ENCODE peak calls at places on chromosomes 6 and 20, in eight cellular contexts. T is lung; J is Peyer's patch; V is upper lobe of left lung; Z is pancreas; G is hepatocyte; F is BJ; C is CD8-positive, alpha-beta T cell. Q is an unnamed sample. For H3K36me3, the result is how much of the 10 kb centered on the place peaks cover.

GRCh38 chr20:13255356-13255755 is 34.3 kb downstream of the ISM1 start:
- DNase-seq in G (no peak), V (no peak), F (no peak), T (no peak), C (no peak), Z (no peak), J (no peak), Q (no peak)

GRCh38 chr20:50729925-50730764 is 1.2 kb upstream of the PARD6B start:
- DNase-seq in C (peak), G (no peak), Z (no peak), F (no peak), T (no peak), V (no peak), J (no peak), Q (no peak)

GRCh38 chr20:54148947-54149764 is 24.6 kb downstream of the CYP24A1 start:
- DNase-seq in C (no peak), Z (no peak), T (no peak), F (no peak), G (peak), V (no peak), J (peak), Q (peak)

GRCh38 chr6:87660226-87660886 is 41.7 kb downstream of the AKIRIN2 start:
- DNase-seq in V (no peak), C (no peak), G (no peak), T (no peak), F (peak), J (no peak), Z (no peak), Q (peak)

GRCh38 chr6:6772751-6773150 is 184.2 kb downstream of the LY86 start:
- DNase-seq in V (no peak), Z (no peak), C (no peak), T (no peak), F (no peak), J (no peak), G (no peak), Q (no peak)

GRCh38 chr20:54002056-54002575 is 68.3 kb downstream of the BCAS1 start:
- DNase-seq in T (no peak), C (no peak), J (no peak), V (no peak), G (no peak), F (no peak), Z (no peak), Q (no peak)

GRCh38 chr20:50435397-50436051 is 74.7 kb upstream of the PTPN1 start:
- DNase-seq in V (peak), J (no peak), F (no peak), C (no peak), G (no peak), T (no peak), Z (no peak), Q (no peak)

GRCh38 chr6:11033825-11034224 is 10.3 kb downstream of the ELOVL2 start:
- DNase-seq in V (no peak), J (no peak), Z (no peak), T (no peak), F (peak), C (no peak), G (no peak), Q (peak)

GRCh38 chr6:31465718-31466117 is 32.2 kb upstream of the MICB start:
- DNase-seq in F (no peak), G (no peak), C (no peak), V (no peak), Z (no peak), T (no peak), J (no peak), Q (no peak)

GRCh38 chr6:29964904-29965872 is 22.9 kb downstream of the HLA-A start:
- DNase-seq in T (peak), C (peak), J (peak), V (no peak), F (no peak), Z (peak), G (peak), Q (peak)

GRCh38 chr6:13733178-13733851 is 21.7 kb upstream of the RANBP9 start:
- DNase-seq in V (no peak), Z (no peak), G (peak), C (no peak), J (peak), T (peak), F (peak), Q (peak)

GRCh38 chr20:35395728-35396127 is 16.0 kb downstream of the UQCC1 start:
- DNase-seq in V (no peak), F (peak), G (no peak), Z (no peak), C (no peak), J (no peak), T (no peak), Q (no peak)

GRCh38 chr20:3559637-3560036 is 88.8 kb downstream of the ATRN start:
- DNase-seq in T (no peak), V (no peak), G (no peak), J (no peak), Z (no peak), F (no peak), C (no peak), Q (no peak)

GRCh38 chr20:58981564-58982364 is 708 bp downstream of the NELFCD start:
- DNase-seq in J (peak), T (no peak), F (no peak), V (no peak), G (peak), Z (no peak), C (no peak), Q (peak)

GRCh38 chr6:48084201-48084600 is 26.8 kb downstream of the PTCHD4 start:
- DNase-seq in F (no peak), J (no peak), T (no peak), Z (no peak), G (no peak), V (no peak), C (no peak), Q (no peak)

GRCh38 chr6:2861071-2861821 is 19.6 kb upstream of the SERPINB1 start:
- DNase-seq in G (no peak), T (no peak), V (no peak), Z (no peak), F (no peak), C (peak), J (no peak), Q (no peak)

GRCh38 chr6:34598725-34599124 is 42.6 kb upstream of the SPDEF start:
- DNase-seq in C (no peak), F (no peak), T (no peak), G (no peak), J (no peak), Z (no peak), V (no peak), Q (no peak)

GRCh38 chr20:32506721-32507120 is 78.4 kb downstream of the NOL4L start:
- DNase-seq in C (no peak), Z (peak), J (no peak), G (no peak), T (no peak), V (no peak), F (no peak), Q (no peak)

GRCh38 chr6:136323431-136324112 is 33.9 kb upstream of the BCLAF1 start:
- DNase-seq in T (no peak), Z (no peak), J (no peak), F (no peak), G (peak), C (no peak), V (no peak), Q (no peak)

GRCh38 chr6:87907521-87907920 is 140.1 kb upstream of the SPACA1 start:
- DNase-seq in C (no peak), Z (no peak), G (no peak), T (no peak), F (peak), V (no peak), J (no peak), Q (peak)

GRCh38 chr6:158707120-158707519 is 57.3 kb downstream of the SYTL3 start:
- DNase-seq in C (no peak), T (peak), Z (no peak), F (no peak), V (no peak), J (peak), G (peak), Q (peak)

GRCh38 chr20:35286077-35286898 is 1.7 kb upstream of the EIF6 start:
- DNase-seq in J (no peak), G (peak), F (no peak), C (no peak), V (no peak), T (no peak), Z (peak), Q (no peak)

GRCh38 chr20:1326031-1326930 is 2.7 kb downstream of the SDCBP2 start:
- DNase-seq in F (no peak), V (no peak), Z (no peak), J (no peak), T (no peak), C (peak), G (peak), Q (peak)

GRCh38 chr20:25761596-25761995 is 64.9 kb upstream of the ZNF337 start:
- DNase-seq in V (no peak), T (no peak), Z (no peak), F (no peak), J (no peak), G (no peak), C (no peak), Q (no peak)

GRCh38 chr6:90431521-90432407 is 135.1 kb upstream of the BACH2 start:
- DNase-seq in J (no peak), T (no peak), C (no peak), F (no peak), Z (no peak), V (no peak), G (no peak), Q (peak)

GRCh38 chr20:53294804-53295203 is 298.8 kb downstream of the ZNF217 start:
- DNase-seq in F (no peak), J (no peak), V (no peak), C (no peak), T (no peak), G (no peak), Z (no peak), Q (no peak)

GRCh38 chr6:128554302-128554701 is 33.9 kb upstream of the PTPRK start:
- DNase-seq in J (no peak), Z (no peak), V (no peak), F (no peak), C (no peak), T (no peak), G (no peak), Q (peak)

GRCh38 chr6:151690768-151691562 is 116.5 kb upstream of the ESR1 start:
- DNase-seq in J (no peak), V (no peak), Z (no peak), G (no peak), C (no peak), F (no peak), T (no peak), Q (no peak)

GRCh38 chr20:54219751-54220426 is 12.0 kb downstream of the PFDN4 start:
- DNase-seq in F (no peak), J (no peak), Z (no peak), V (no peak), T (no peak), C (no peak), G (peak), Q (peak)

GRCh38 chr6:72784581-72784980 is 162.7 kb downstream of the KCNQ5 start:
- DNase-seq in Z (no peak), J (no peak), V (no peak), F (no peak), G (no peak), T (no peak), C (no peak), Q (peak)

GRCh38 chr6:15501806-15502450 is 160.9 kb downstream of the DTNBP1 start:
- DNase-seq in Z (peak), T (no peak), J (no peak), G (peak), C (no peak), V (no peak), F (no peak), Q (no peak)

GRCh38 chr6:83431545-83432165 is 804 bp upstream of the ME1 start:
- DNase-seq in C (no peak), J (peak), T (no peak), F (no peak), V (no peak), Z (no peak), G (peak), Q (peak)
- H3K4me3 ChIP-seq in C (no peak), J (peak), T (peak), F (peak), V (peak), Z (no peak), G (peak), Q (peak)

DNA sequence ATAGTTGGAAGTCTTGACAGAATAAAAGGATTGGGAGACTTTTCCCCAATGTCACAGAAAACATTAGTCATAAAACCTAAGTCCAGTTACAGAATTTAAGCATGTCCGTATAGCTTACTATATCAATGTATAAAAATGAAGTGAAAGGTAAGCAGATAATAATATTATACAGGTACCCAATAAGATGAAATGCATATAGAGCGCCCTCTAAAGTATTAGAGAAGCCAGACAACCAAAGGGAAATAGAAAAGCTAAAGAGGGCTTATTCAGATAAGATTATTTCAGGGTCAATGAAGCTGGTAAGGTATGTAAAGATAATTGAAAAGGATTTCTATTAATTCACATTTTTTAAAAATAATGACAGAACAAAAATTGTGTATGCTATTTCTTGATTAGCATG is 947.7 kb upstream of the MAP3K7 start:
- DNase-seq in C (no peak), F (no peak), T (no peak), J (no peak), G (no peak), Z (no peak), V (no peak), Q (no peak)
- TF ChIP-seq CTCF in C (no peak), F (no peak), T (no peak), J (peak), G (no peak), Z (no peak), V (no peak), Q (no peak)

DNA sequence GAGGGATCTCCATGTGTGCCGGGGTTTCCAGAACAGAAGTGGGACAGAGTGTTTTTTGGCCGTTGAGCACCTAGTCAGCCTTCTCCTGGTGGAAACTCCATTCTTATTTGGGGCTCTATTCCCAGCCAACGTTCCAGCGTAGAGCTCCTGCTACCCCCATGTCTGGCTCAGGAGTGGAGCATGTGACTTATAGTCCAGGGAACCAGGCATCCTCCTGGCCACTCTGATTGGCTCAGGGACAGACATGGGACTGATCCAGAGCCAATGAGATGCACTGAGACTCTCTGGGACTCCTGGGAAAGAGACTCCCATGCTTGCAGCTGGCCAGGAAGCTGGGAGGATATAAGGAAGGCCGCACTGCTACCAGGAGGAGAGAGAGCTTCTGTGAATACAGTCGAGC is 87.1 kb downstream of the SULF2 start:
- DNase-seq in J (no peak), Z (no peak), T (no peak), F (no peak), V (no peak), C (no peak), G (no peak), Q (no peak)
- H3K36me3 ChIP-seq in J (under half), Z (under half), T (under half), F (under half), V (under half), C (under half), G (under half), Q (under half)

GRCh38 chr6:106145144-106145543 is 59.0 kb downstream of the PRDM1 start:
- DNase-seq in G (no peak), Z (no peak), C (no peak), V (no peak), T (no peak), F (no peak), J (no peak), Q (no peak)
- H3K4me3 ChIP-seq in G (no peak), Z (no peak), C (no peak), V (no peak), T (no peak), F (no peak), J (no peak), Q (no peak)

GRCh38 chr6:109872549-109872948 is 105.6 kb upstream of the GPR6 start:
- DNase-seq in V (no peak), T (no peak), G (no peak), Z (no peak), J (no peak), C (no peak), F (no peak), Q (no peak)
- TF ChIP-seq CTCF in V (no peak), T (no peak), G (no peak), Z (no peak), J (no peak), C (no peak), F (no peak), Q (no peak)

Q was measured in bronchial epithelial cell.